ENCODE peak calls at places on chromosomes 16 and 17, in seven cellular contexts. X is H1, G is GM12878, D is K562, V is HCT116, K is SK-N-SH, J is HepG2. S is an unnamed sample.

GRCh38 chr17:14919580-14920160 is 345.5 kb downstream of the PMP22 start:
- DNase-seq in X (no peak), G (no peak), D (no peak), V (no peak), K (no peak), J (no peak), S (no peak)

GRCh38 chr17:47423406-47424295 is 99.9 kb downstream of the EFCAB13 start:
- DNase-seq in X (peak), G (no peak), D (no peak), V (no peak), K (peak), J (no peak), S (peak)

GRCh38 chr16:31501226-31501965 is 6.8 kb downstream of the RUSF1 start:
- DNase-seq in X (no peak), G (no peak), D (no peak), V (no peak), K (no peak), J (peak), S (no peak)

GRCh38 chr16:50266337-50267091 is at the start of gene ADCY7:
- DNase-seq in X (no peak), G (no peak), D (peak), V (peak), K (peak), J (no peak), S (no peak)

GRCh38 chr16:85635545-85636140 is 22.5 kb downstream of the GSE1 start:
- DNase-seq in X (no peak), G (no peak), D (no peak), V (no peak), K (peak), J (no peak), S (no peak)

GRCh38 chr17:76996741-76997694 is 128.8 kb downstream of the MGAT5B start:
- DNase-seq in X (no peak), G (no peak), D (no peak), V (no peak), K (peak), J (no peak), S (no peak)

GRCh38 chr17:68763551-68763950 is 162.4 kb upstream of the FAM20A start:
- DNase-seq in X (no peak), G (no peak), D (no peak), V (no peak), K (no peak), J (no peak), S (no peak)

GRCh38 chr17:28471531-28472342 is 1.7 kb upstream of the SLC13A2 start:
- DNase-seq in X (peak), G (no peak), D (no peak), V (no peak), K (no peak), J (no peak), S (peak)

GRCh38 chr16:84618428-84619102 is 687 bp upstream of the COTL1 start:
- DNase-seq in X (peak), G (no peak), D (peak), V (peak), K (peak), J (peak), S (peak)

GRCh38 chr17:39700148-39700987 is 504 bp downstream of the ERBB2 start:
- DNase-seq in X (peak), G (no peak), D (no peak), V (no peak), K (no peak), J (no peak), S (peak)

GRCh38 chr17:49859991-49860953 is 12.4 kb upstream of the TAC4 start:
- DNase-seq in X (no peak), G (no peak), D (peak), V (no peak), K (no peak), J (peak), S (no peak)

GRCh38 chr17:30388321-30389179 is 9.8 kb downstream of the CPD start:
- DNase-seq in X (peak), G (no peak), D (no peak), V (no peak), K (peak), J (no peak), S (no peak)

GRCh38 chr17:43378766-43379165 is 20.0 kb upstream of the ARL4D start:
- DNase-seq in X (no peak), G (no peak), D (no peak), V (no peak), K (no peak), J (no peak), S (no peak)

GRCh38 chr17:81537856-81538555 is 9.8 kb downstream of the FSCN2 start:
- DNase-seq in X (no peak), G (no peak), D (no peak), V (no peak), K (no peak), J (no peak), S (no peak)

GRCh38 chr17:77471984-77472836 is 331.4 kb downstream of the SEC14L1 start:
- DNase-seq in X (no peak), G (no peak), D (peak), V (no peak), K (peak), J (no peak), S (no peak)

GRCh38 chr17:83075270-83075880 is 4.0 kb upstream of the METRNL start:
- DNase-seq in X (no peak), G (no peak), D (no peak), V (no peak), K (no peak), J (no peak), S (no peak)

GRCh38 chr17:66167189-66167815 is 24.6 kb downstream of the CEP112 start:
- DNase-seq in X (no peak), G (no peak), D (no peak), V (no peak), K (no peak), J (no peak), S (no peak)

GRCh38 chr17:66171172-66171571 is 20.8 kb downstream of the CEP112 start:
- DNase-seq in X (no peak), G (no peak), D (no peak), V (no peak), K (no peak), J (no peak), S (no peak)

GRCh38 chr17:66169839-66170238 is 22.1 kb downstream of the CEP112 start:
- DNase-seq in X (no peak), G (no peak), D (no peak), V (no peak), K (no peak), J (no peak), S (no peak)

GRCh38 chr17:66165537-66166123 is 26.3 kb downstream of the CEP112 start:
- DNase-seq in X (no peak), G (peak), D (peak), V (peak), K (peak), J (peak), S (peak)
- TF ChIP-seq JUND in X (no peak), G (no peak), D (no peak), V (no peak), K (no peak), J (no peak), S (no peak)

GRCh38 chr17:41723801-41724475 is 10.5 kb downstream of the HAP1 start:
- DNase-seq in X (no peak), G (no peak), D (no peak), V (no peak), K (no peak), J (no peak), S (no peak)

GRCh38 chr17:41717408-41718286 is 5.5 kb downstream of the GAST start:
- DNase-seq in X (no peak), G (no peak), D (no peak), V (no peak), K (no peak), J (no peak), S (no peak)

GRCh38 chr17:41718287-41718645 is 6.1 kb downstream of the GAST start:
- DNase-seq in X (no peak), G (no peak), D (no peak), V (no peak), K (no peak), J (no peak), S (no peak)
- TF ChIP-seq JUND in X (no peak), G (no peak), D (no peak), V (no peak), K (no peak), J (no peak), S (no peak)

GRCh38 chr17:69878661-69879060 is 196.4 kb upstream of the KCNJ16 start:
- DNase-seq in X (no peak), G (no peak), D (no peak), V (no peak), K (no peak), J (no peak), S (no peak)
- TF ChIP-seq JUND in X (no peak), G (no peak), D (no peak), V (no peak), K (no peak), J (no peak), S (no peak)

GRCh38 chr16:67660564-67661028 is at the start of gene PARD6A:
- DNase-seq in X (peak), G (peak), D (peak), V (peak), K (peak), J (peak), S (peak)

GRCh38 chr16:67659675-67660563 is at the start of gene ACD:
- DNase-seq in X (peak), G (peak), D (peak), V (peak), K (peak), J (peak), S (peak)

GRCh38 chr16:67657751-67658518 is 2.1 kb downstream of the ACD start:
- DNase-seq in X (no peak), G (no peak), D (no peak), V (no peak), K (no peak), J (no peak), S (no peak)

GRCh38 chr16:67657017-67657608 is 2.9 kb downstream of the ACD start:
- DNase-seq in X (no peak), G (no peak), D (no peak), V (no peak), K (no peak), J (no peak), S (no peak)

GRCh38 chr16:67658849-67659674 is 998 bp downstream of the ACD start:
- DNase-seq in X (no peak), G (no peak), D (no peak), V (no peak), K (no peak), J (no peak), S (no peak)
- TF ChIP-seq JUND in X (no peak), G (no peak), D (no peak), V (no peak), K (no peak), J (no peak), S (no peak)